ENCODE peak calls at places on chromosomes 6 and 20, in five cellular contexts. T is IMR-90, E is DND-41, Q is fibroblast of lung, O is HCT116. B is an unnamed sample.

GRCh38 chr6:160534050-160534696 is 129.9 kb downstream of the LPA start:
- DNase-seq in O (peak), Q (peak), T (peak), E (peak), B (peak)

GRCh38 chr6:170522565-170523183 is 30.4 kb downstream of the PSMB1 start:
- DNase-seq in O (peak), T (peak), Q (peak), E (peak), B (no peak)

GRCh38 chr6:136073216-136073615 is 176.9 kb downstream of the MTFR2 start:
- DNase-seq in E (no peak), Q (no peak), T (no peak), O (no peak), B (no peak)

GRCh38 chr6:136923116-136923953 is 1.2 kb downstream of the SLC35D3 start:
- DNase-seq in O (no peak), T (no peak), E (no peak), Q (no peak), B (no peak)

GRCh38 chr6:32886674-32887383 is 32.8 kb downstream of the PSMB9 start:
- DNase-seq in Q (peak), O (no peak), E (no peak), T (peak), B (no peak)

GRCh38 chr6:26553739-26554668 is 15.8 kb downstream of the HMGN4 start:
- DNase-seq in Q (peak), E (peak), O (peak), T (peak), B (peak)

GRCh38 chr6:126631343-126631742 is 291.4 kb downstream of the CENPW start:
- DNase-seq in T (no peak), E (no peak), Q (peak), O (no peak), B (no peak)

GRCh38 chr6:100210138-100210872 is 216.3 kb upstream of the MCHR2 start:
- DNase-seq in O (no peak), E (no peak), Q (no peak), T (no peak), B (no peak)

GRCh38 chr6:16722616-16723015 is 38.6 kb downstream of the ATXN1 start:
- DNase-seq in O (no peak), T (no peak), Q (no peak), E (no peak), B (no peak)

GRCh38 chr6:15396808-15397207 is 150.9 kb downstream of the JARID2 start:
- DNase-seq in O (no peak), T (no peak), E (no peak), Q (no peak), B (no peak)

GRCh38 chr6:16688984-16689636 is 72.2 kb downstream of the ATXN1 start:
- DNase-seq in Q (peak), T (peak), O (no peak), E (no peak), B (no peak)

GRCh38 chr6:150652848-150653613 is 53.3 kb downstream of the PLEKHG1 start:
- DNase-seq in T (no peak), Q (peak), O (no peak), E (no peak), B (no peak)

GRCh38 chr6:5667737-5668136 is 339.0 kb downstream of the NRN1 start:
- DNase-seq in Q (no peak), T (no peak), E (peak), O (no peak), B (peak)

GRCh38 chr6:26550250-26550993 is 12.3 kb downstream of the HMGN4 start:
- DNase-seq in T (peak), Q (peak), E (peak), O (no peak), B (peak)

GRCh38 chr6:11404845-11405244 is 132.7 kb upstream of the TMEM170B start:
- DNase-seq in T (no peak), Q (no peak), O (no peak), E (no peak), B (no peak)

GRCh38 chr20:16488086-16488485 is 85.2 kb downstream of the KIF16B start:
- DNase-seq in Q (no peak), T (no peak), O (no peak), E (no peak), B (no peak)

GRCh38 chr6:25035451-25036435 is 100.0 kb upstream of the RIPOR2 start:
- DNase-seq in E (peak), T (no peak), Q (no peak), O (no peak), B (peak)

GRCh38 chr6:170298688-170299087 is 7.8 kb upstream of the DLL1 start:
- DNase-seq in O (no peak), T (no peak), E (no peak), Q (no peak), B (no peak)

GRCh38 chr6:4666886-4667513 is 109.2 kb upstream of the CDYL start:
- DNase-seq in Q (no peak), E (no peak), O (no peak), T (no peak), B (no peak)

GRCh38 chr20:34907616-34908469 is 31.4 kb downstream of the ACSS2 start:
- DNase-seq in Q (peak), O (peak), E (no peak), T (peak), B (no peak)

GRCh38 chr6:42428326-42429041 is 23.2 kb downstream of the TRERF1 start:
- DNase-seq in E (no peak), T (peak), O (no peak), Q (peak), B (no peak)

GRCh38 chr20:52476074-52476751 is 284.6 kb upstream of the ZFP64 start:
- DNase-seq in O (no peak), Q (no peak), T (no peak), E (no peak), B (no peak)

GRCh38 chr6:107815846-107816245 is 8.3 kb downstream of the SCML4 start:
- DNase-seq in T (no peak), E (no peak), O (no peak), Q (no peak), B (no peak)

GRCh38 chr20:63577317-63577894 is 3.4 kb upstream of the HELZ2 start:
- DNase-seq in O (no peak), T (no peak), E (no peak), Q (no peak), B (no peak)

GRCh38 chr6:24858154-24858801 is 59.6 kb upstream of the ARMH2 start:
- DNase-seq in Q (peak), T (no peak), O (no peak), E (no peak), B (peak)

GRCh38 chr6:89637960-89638319 is 607 bp downstream of the LYRM2 start:
- DNase-seq in E (no peak), O (no peak), Q (no peak), T (no peak), B (no peak)

GRCh38 chr6:73521351-73522254 is 771 bp upstream of the EEF1A1 start:
- DNase-seq in Q (peak), T (peak), O (no peak), E (no peak), B (peak)

GRCh38 chr20:59925359-59925758 is 8.1 kb downstream of the SYCP2 start:
- DNase-seq in T (no peak), O (no peak), E (no peak), Q (no peak), B (no peak)
- H3K27ac ChIP-seq in T (no peak), O (no peak), E (no peak), Q (no peak), B (no peak)

GRCh38 chr6:35622283-35622682 is 66.4 kb downstream of the FKBP5 start:
- DNase-seq in Q (no peak), O (no peak), E (no peak), T (no peak), B (no peak)

GRCh38 chr6:35629876-35630378 is 58.8 kb downstream of the FKBP5 start:
- DNase-seq in E (no peak), Q (no peak), O (no peak), T (no peak), B (no peak)

GRCh38 chr6:35620706-35621105 is 68.0 kb downstream of the FKBP5 start:
- DNase-seq in E (no peak), O (no peak), T (no peak), Q (no peak), B (no peak)

DNA sequence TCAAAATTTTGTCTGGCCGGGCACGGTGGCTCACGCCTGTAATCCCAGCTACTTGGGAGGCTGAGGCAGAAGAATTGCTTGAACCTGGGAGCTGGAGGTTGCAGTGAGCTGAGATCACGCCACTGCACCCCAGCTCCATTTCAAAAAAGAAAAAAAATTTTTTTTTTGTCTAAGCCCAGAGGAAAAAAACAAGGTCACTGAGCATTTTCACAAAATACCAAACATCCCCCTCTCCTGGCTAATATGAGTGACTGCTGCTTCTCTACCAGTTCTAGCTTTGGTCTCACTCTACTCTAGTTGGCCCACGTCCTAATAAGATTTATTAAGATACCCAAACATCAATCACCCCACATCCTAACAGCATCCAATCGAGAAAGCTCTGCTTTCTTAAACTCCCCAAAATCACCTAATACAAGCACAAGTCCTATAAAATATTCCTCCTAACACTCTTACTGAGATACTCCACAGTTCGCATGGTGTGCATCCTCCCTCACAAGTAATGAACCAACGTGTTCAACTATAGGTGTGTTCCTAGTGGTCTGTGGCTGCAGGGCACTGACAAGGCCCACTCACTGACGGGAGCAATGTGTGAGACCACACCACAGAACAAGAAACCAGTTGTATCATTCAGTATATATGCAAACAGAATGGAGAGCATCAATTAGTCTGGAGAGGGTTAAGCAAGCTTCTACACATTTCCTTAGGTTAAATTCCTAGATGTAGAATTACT is 64.2 kb downstream of the FKBP5 start:
- DNase-seq in O (no peak), Q (peak), T (peak), E (no peak), B (no peak)
- H3K4me3 ChIP-seq in O (no peak), Q (no peak), T (no peak), E (no peak), B (no peak)

GRCh38 chr6:6758915-6759654 is 170.6 kb downstream of the LY86 start:
- DNase-seq in T (peak), E (peak), O (peak), Q (peak), B (peak)
- H2AFZ ChIP-seq in T (peak), E (no peak), O (no peak), Q (peak), B (no peak)

DNA sequence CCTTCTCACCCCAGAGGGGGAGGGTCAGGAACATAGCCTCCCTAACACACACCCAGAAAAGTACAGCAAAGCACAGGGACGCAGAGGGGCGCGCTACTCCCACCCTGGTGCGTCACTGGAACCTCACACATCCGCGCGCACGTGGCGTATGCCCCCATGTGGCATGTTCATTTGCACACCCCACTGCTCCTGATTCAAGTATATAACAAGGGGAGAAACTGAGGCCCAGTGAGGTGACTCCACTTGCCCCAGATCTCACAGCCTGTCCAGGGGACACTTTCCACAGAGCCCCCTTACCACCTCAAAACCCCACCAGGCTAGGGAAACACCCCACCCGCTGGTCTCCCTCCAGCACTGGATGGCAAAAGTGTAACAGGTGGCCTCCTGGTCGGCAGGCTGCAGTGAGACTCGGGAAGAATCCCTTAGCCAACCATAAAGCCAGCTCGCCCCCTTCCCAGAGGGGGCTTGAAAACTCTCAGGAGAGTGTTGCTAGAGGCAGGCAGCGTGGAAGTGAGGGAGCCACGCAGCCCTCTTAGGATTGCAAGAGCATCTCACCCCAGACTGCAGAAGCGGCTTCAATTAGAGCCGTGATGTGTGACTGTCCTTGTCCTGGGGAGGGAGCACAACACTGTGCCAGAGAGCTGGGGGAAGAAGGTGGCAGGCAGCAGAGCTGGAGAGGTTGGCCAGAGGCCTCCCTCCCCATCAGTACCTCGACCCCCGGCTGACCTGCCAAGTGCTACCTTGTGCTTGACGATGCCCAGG is at the start of gene GRM4:
- DNase-seq in Q (no peak), E (no peak), T (no peak), O (no peak), B (no peak)
- H3K27ac ChIP-seq in Q (no peak), E (no peak), T (no peak), O (peak), B (peak)

DNA sequence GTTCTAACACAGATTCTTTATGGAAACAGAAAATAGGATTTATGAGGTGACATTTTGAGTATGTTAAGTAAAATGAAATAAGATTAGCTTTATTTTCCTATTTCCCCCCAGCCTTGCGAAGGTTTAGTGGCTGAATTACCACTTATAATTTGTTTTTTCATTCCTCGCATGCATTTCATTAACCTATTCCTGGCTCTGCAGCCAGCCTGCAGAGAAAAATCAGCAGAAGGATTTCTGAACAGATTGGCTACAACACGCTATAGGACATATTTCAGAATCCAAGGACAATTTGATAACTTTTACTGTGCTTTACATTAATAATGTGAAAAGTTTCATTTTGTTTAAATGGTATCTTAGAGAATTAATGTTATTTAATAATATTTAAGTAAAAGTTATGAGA is 162.4 kb upstream of the MMS22L start:
- DNase-seq in E (no peak), Q (no peak), O (no peak), T (no peak), B (no peak)
- H3K4me3 ChIP-seq in E (no peak), Q (no peak), O (no peak), T (no peak), B (no peak)

DNA sequence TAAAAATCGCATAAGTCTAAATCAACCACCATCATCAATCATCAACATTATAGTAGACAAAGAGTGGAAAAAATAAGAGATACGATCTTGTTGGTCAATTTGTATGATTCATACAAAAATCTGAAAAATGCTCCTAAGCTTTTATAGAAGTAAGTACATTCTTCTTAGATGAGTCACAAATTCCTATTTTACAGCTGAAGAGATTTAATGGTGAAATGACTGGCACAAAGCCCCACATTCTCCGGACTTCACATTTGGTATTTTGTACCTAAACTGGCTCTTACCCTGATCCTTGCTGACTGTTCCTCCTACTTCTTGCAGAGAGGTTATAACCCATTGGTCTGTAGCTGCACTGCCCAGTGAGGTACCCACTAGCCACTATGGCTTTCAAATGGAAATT is 29.9 kb upstream of the PREP start:
- DNase-seq in O (peak), T (peak), E (no peak), Q (peak), B (no peak)
- H2AFZ ChIP-seq in O (peak), T (no peak), E (no peak), Q (no peak), B (no peak)

DNA sequence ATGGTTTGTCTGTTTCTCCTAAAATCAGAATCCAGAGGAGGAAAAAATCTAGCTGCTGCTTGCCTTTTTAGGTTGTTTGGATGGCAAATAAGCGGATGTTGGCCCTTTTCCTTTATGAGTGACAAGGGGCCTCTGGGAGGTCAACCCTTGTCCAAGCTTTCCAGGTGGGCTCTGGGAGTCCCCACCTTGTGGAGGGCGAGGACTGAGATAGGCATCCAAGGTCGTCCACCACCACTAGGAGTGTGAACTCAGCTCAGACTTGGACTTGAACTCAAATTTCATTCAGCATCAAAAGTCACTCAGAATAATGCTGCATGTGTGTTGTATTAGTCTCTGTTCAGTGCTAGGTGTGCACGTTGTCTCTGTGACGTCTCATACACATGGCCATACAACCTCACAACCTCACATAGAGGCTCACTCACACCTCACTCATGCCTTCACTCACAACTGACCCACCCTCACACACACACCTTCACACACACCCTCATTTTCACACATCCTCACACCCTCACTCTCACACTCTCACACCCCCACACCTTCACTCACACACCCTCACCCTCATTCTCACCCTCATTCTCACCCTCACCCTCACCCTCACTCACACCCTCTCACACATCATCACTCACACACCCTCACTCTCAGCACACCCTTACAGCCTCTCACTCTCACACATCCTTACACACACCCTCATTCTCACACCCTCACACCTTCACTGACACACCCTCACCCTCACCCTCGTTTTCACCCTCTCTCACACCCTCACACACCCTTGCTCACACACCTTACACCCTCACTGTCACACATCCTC is 18.0 kb downstream of the DYNLT1 start:
- DNase-seq in O (no peak), T (no peak), E (no peak), Q (no peak), B (no peak)
- H3K27ac ChIP-seq in O (no peak), T (no peak), E (no peak), Q (no peak), B (no peak)

GRCh38 chr6:31305674-31306219 is 33.9 kb upstream of the HLA-C start:
- DNase-seq in Q (no peak), E (no peak), O (no peak), T (no peak), B (no peak)

GRCh38 chr6:31304683-31305082 is 32.8 kb upstream of the HLA-C start:
- DNase-seq in Q (no peak), O (no peak), T (peak), E (no peak), B (no peak)

GRCh38 chr6:31307669-31308049 is 35.8 kb upstream of the HLA-C start:
- DNase-seq in O (no peak), Q (no peak), E (no peak), T (no peak), B (no peak)

GRCh38 chr6:31308050-31308844 is 36.4 kb upstream of the HLA-C start:
- DNase-seq in Q (no peak), E (no peak), O (no peak), T (no peak), B (peak)

DNA sequence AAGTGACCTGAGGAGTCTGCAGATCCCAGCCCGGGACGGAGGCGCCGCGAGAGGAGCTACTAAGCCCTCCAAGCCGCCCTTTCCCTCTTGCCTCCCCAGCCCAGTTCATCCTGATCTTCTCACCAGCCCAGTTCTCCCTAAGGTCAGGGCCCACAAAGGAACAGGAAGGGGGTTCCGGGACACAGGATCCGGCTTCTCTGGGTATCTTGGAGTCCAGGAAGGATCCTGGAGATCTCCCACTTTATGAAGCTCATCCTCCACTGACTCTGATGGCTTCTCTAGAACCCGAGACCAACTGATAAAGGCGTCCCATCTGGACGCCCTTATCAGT is 36.9 kb upstream of the HLA-C start:
- DNase-seq in E (no peak), O (no peak), Q (no peak), T (no peak), B (no peak)
- H3K4me3 ChIP-seq in E (no peak), O (no peak), Q (no peak), T (no peak), B (no peak)